ENCODE peak calls at places on chromosome 14, in four cellular contexts. One of them, this sample, is unnamed.

GRCh38 chr14:32339188-32339587 is 10.1 kb downstream of the AKAP6 start:
- DNase-seq in G401: no peak
- DNase-seq in activated T-cell treated with anti-CD3 and anti-CD28 coated beads for 1 hour: no peak
- DNase-seq in WERI-Rb-1: no peak
- DNase-seq in this sample: no peak

GRCh38 chr14:102182190-102182589 is 42.5 kb downstream of the WDR20 start:
- DNase-seq in WERI-Rb-1: no peak
- DNase-seq in activated T-cell treated with anti-CD3 and anti-CD28 coated beads for 1 hour: no peak
- DNase-seq in G401: no peak
- DNase-seq in this sample: no peak

GRCh38 chr14:93857081-93857480 is 68.8 kb upstream of the PRIMA1 start:
- DNase-seq in activated T-cell treated with anti-CD3 and anti-CD28 coated beads for 1 hour: no peak
- DNase-seq in WERI-Rb-1: no peak
- DNase-seq in G401: peak; percentile 90
- DNase-seq in this sample: no peak

GRCh38 chr14:91059576-91060471 is 617 bp downstream of the RPS6KA5 start:
- DNase-seq in G401: peak; percentile 55
- DNase-seq in activated T-cell treated with anti-CD3 and anti-CD28 coated beads for 1 hour: peak; percentile 55
- DNase-seq in WERI-Rb-1: peak; percentile 29
- DNase-seq in this sample: peak; percentile 75

GRCh38 chr14:92613008-92613658 is 99.6 kb downstream of the RIN3 start:
- DNase-seq in activated T-cell treated with anti-CD3 and anti-CD28 coated beads for 1 hour: peak; percentile 68
- DNase-seq in WERI-Rb-1: peak; percentile 75
- DNase-seq in G401: peak; percentile 4
- DNase-seq in this sample: peak; percentile 57

GRCh38 chr14:75542585-75543091 is 20.4 kb downstream of the BATF start:
- DNase-seq in G401: no peak
- DNase-seq in activated T-cell treated with anti-CD3 and anti-CD28 coated beads for 1 hour: peak; percentile 60
- DNase-seq in WERI-Rb-1: no peak
- DNase-seq in this sample: no peak

GRCh38 chr14:29403091-29403490 is 524.6 kb downstream of the PRKD1 start:
- DNase-seq in G401: no peak
- DNase-seq in WERI-Rb-1: no peak
- DNase-seq in activated T-cell treated with anti-CD3 and anti-CD28 coated beads for 1 hour: no peak
- DNase-seq in this sample: no peak

GRCh38 chr14:73369433-73369832 is 88.9 kb downstream of the NUMB start:
- DNase-seq in activated T-cell treated with anti-CD3 and anti-CD28 coated beads for 1 hour: no peak
- DNase-seq in WERI-Rb-1: no peak
- DNase-seq in G401: no peak
- DNase-seq in this sample: no peak

GRCh38 chr14:104889374-104889755 is 24.3 kb downstream of the CEP170B start:
- DNase-seq in G401: no peak
- DNase-seq in WERI-Rb-1: no peak
- DNase-seq in activated T-cell treated with anti-CD3 and anti-CD28 coated beads for 1 hour: no peak
- DNase-seq in this sample: no peak

GRCh38 chr14:51210594-51210993 is 29.5 kb upstream of the TMX1 start:
- DNase-seq in WERI-Rb-1: no peak
- DNase-seq in G401: no peak
- DNase-seq in activated T-cell treated with anti-CD3 and anti-CD28 coated beads for 1 hour: no peak
- DNase-seq in this sample: peak; percentile 43

GRCh38 chr14:26180221-26180620 is 417.6 kb downstream of the NOVA1 start:
- DNase-seq in G401: no peak
- DNase-seq in WERI-Rb-1: no peak
- DNase-seq in activated T-cell treated with anti-CD3 and anti-CD28 coated beads for 1 hour: no peak
- DNase-seq in this sample: no peak

GRCh38 chr14:104072586-104072985 is 12.9 kb upstream of the ASPG start:
- DNase-seq in WERI-Rb-1: no peak
- DNase-seq in G401: no peak
- DNase-seq in activated T-cell treated with anti-CD3 and anti-CD28 coated beads for 1 hour: no peak
- DNase-seq in this sample: no peak

GRCh38 chr14:25050494-25051170 is 685 bp upstream of the STXBP6 start:
- DNase-seq in activated T-cell treated with anti-CD3 and anti-CD28 coated beads for 1 hour: no peak
- DNase-seq in WERI-Rb-1: no peak
- DNase-seq in G401: no peak
- DNase-seq in this sample: no peak

GRCh38 chr14:92603309-92604257 is 90.0 kb downstream of the RIN3 start:
- DNase-seq in activated T-cell treated with anti-CD3 and anti-CD28 coated beads for 1 hour: peak; percentile 41
- DNase-seq in G401: peak; percentile 89
- DNase-seq in WERI-Rb-1: no peak
- DNase-seq in this sample: no peak

GRCh38 chr14:32468955-32469354 is 139.9 kb downstream of the AKAP6 start:
- DNase-seq in G401: no peak
- DNase-seq in WERI-Rb-1: no peak
- DNase-seq in activated T-cell treated with anti-CD3 and anti-CD28 coated beads for 1 hour: no peak
- DNase-seq in this sample: no peak

GRCh38 chr14:71050227-71050823 is 143.1 kb downstream of the PCNX1 start:
- DNase-seq in activated T-cell treated with anti-CD3 and anti-CD28 coated beads for 1 hour: no peak
- DNase-seq in WERI-Rb-1: no peak
- DNase-seq in G401: no peak
- DNase-seq in this sample: no peak

GRCh38 chr14:51430600-51430999 is 190.6 kb downstream of the TMX1 start:
- DNase-seq in WERI-Rb-1: no peak
- DNase-seq in G401: no peak
- DNase-seq in activated T-cell treated with anti-CD3 and anti-CD28 coated beads for 1 hour: no peak
- DNase-seq in this sample: no peak

GRCh38 chr14:34301107-34301734 is 160.8 kb downstream of the SPTSSA start:
- DNase-seq in WERI-Rb-1: peak; percentile 17
- DNase-seq in activated T-cell treated with anti-CD3 and anti-CD28 coated beads for 1 hour: no peak
- DNase-seq in G401: peak; percentile 20
- DNase-seq in this sample: peak; percentile 33

GRCh38 chr14:97917169-97917568 is 1120.0 kb downstream of the VRK1 start:
- DNase-seq in activated T-cell treated with anti-CD3 and anti-CD28 coated beads for 1 hour: no peak
- DNase-seq in WERI-Rb-1: no peak
- DNase-seq in G401: no peak
- DNase-seq in this sample: no peak

GRCh38 chr14:33964599-33965317 is 13.9 kb upstream of the EGLN3 start:
- DNase-seq in WERI-Rb-1: peak; percentile 19
- DNase-seq in activated T-cell treated with anti-CD3 and anti-CD28 coated beads for 1 hour: no peak
- DNase-seq in G401: no peak
- DNase-seq in this sample: no peak

GRCh38 chr14:55245657-55246268 is 25.5 kb upstream of the FBXO34 start:
- DNase-seq in WERI-Rb-1: no peak
- DNase-seq in activated T-cell treated with anti-CD3 and anti-CD28 coated beads for 1 hour: no peak
- DNase-seq in G401: peak; percentile 18
- DNase-seq in this sample: peak; percentile 23

GRCh38 chr14:60327447-60328331 is 78.7 kb downstream of the PPM1A start:
- DNase-seq in WERI-Rb-1: peak; percentile 93
- DNase-seq in G401: peak; percentile 29
- DNase-seq in activated T-cell treated with anti-CD3 and anti-CD28 coated beads for 1 hour: peak; percentile 7
- DNase-seq in this sample: no peak

GRCh38 chr14:104893435-104894207 is 28.6 kb downstream of the CEP170B start:
- DNase-seq in G401: no peak
- DNase-seq in activated T-cell treated with anti-CD3 and anti-CD28 coated beads for 1 hour: no peak
- DNase-seq in WERI-Rb-1: peak; percentile 36
- DNase-seq in this sample: peak; percentile 13

GRCh38 chr14:55710506-55711041 is 130.6 kb downstream of the KTN1 start:
- DNase-seq in G401: no peak
- DNase-seq in activated T-cell treated with anti-CD3 and anti-CD28 coated beads for 1 hour: no peak
- DNase-seq in WERI-Rb-1: no peak
- DNase-seq in this sample: no peak

GRCh38 chr14:101815994-101816393 is 54.5 kb downstream of the PPP2R5C start:
- DNase-seq in G401: no peak
- DNase-seq in activated T-cell treated with anti-CD3 and anti-CD28 coated beads for 1 hour: no peak
- DNase-seq in WERI-Rb-1: no peak
- DNase-seq in this sample: no peak

GRCh38 chr14:95130545-95130944 is 26.8 kb downstream of the DICER1 start:
- DNase-seq in G401: no peak
- DNase-seq in WERI-Rb-1: no peak
- DNase-seq in activated T-cell treated with anti-CD3 and anti-CD28 coated beads for 1 hour: no peak
- DNase-seq in this sample: no peak

GRCh38 chr14:98944989-98945388 is 327.0 kb downstream of the BCL11B start:
- DNase-seq in WERI-Rb-1: no peak
- DNase-seq in activated T-cell treated with anti-CD3 and anti-CD28 coated beads for 1 hour: no peak
- DNase-seq in G401: no peak
- DNase-seq in this sample: no peak

GRCh38 chr14:69614592-69614991 is 3.2 kb downstream of the SUSD6 start:
- DNase-seq in WERI-Rb-1: no peak
- DNase-seq in activated T-cell treated with anti-CD3 and anti-CD28 coated beads for 1 hour: no peak
- DNase-seq in G401: peak; percentile 61
- DNase-seq in this sample: no peak

GRCh38 chr14:50688875-50689274 is 20.8 kb upstream of the SAV1 start:
- DNase-seq in G401: no peak
- DNase-seq in activated T-cell treated with anti-CD3 and anti-CD28 coated beads for 1 hour: no peak
- DNase-seq in WERI-Rb-1: no peak
- DNase-seq in this sample: no peak

GRCh38 chr14:104202259-104203070 is 64.1 kb downstream of the KIF26A start:
- DNase-seq in G401: no peak
- DNase-seq in activated T-cell treated with anti-CD3 and anti-CD28 coated beads for 1 hour: no peak
- DNase-seq in WERI-Rb-1: no peak
- DNase-seq in this sample: peak; percentile 98

GRCh38 chr14:100381386-100382105 is 58.4 kb downstream of the SLC25A47 start:
- DNase-seq in WERI-Rb-1: peak; percentile 65
- DNase-seq in G401: no peak
- DNase-seq in activated T-cell treated with anti-CD3 and anti-CD28 coated beads for 1 hour: no peak
- DNase-seq in this sample: no peak

GRCh38 chr14:68254669-68255527 is 435.3 kb downstream of the RAD51B start:
- DNase-seq in WERI-Rb-1: no peak
- DNase-seq in activated T-cell treated with anti-CD3 and anti-CD28 coated beads for 1 hour: no peak
- DNase-seq in G401: no peak
- DNase-seq in this sample: no peak

This sample was measured in BE2C.